ENCODE peak calls at places on chromosomes 3 and 15, in eight cellular contexts. One of them, this sample, is unnamed.

GRCh38 chr15:38195191-38195901 is 57.3 kb upstream of the SPRED1 start:
- DNase-seq in neural crest cell: no peak
- DNase-seq in kidney glomerular epithelial cell: no peak
- DNase-seq in stimulated activated CD8-positive, alpha-beta memory T cell treated with anti-CD3 and anti-CD28 coated beads, Interleukin-15, amount 100 ng/mL, for 1 hour: no peak
- DNase-seq in T47D: no peak
- DNase-seq in epithelial cell of proximal tubule: no peak
- DNase-seq in activated CD8-positive, alpha-beta memory T cell treated with anti-CD3 and anti-CD28 coated beads, Interleukin-2, amount 50 U/mL, for 4 hours: no peak
- DNase-seq in HFF-Myc: no peak
- DNase-seq in this sample: no peak

GRCh38 chr3:173191611-173192010 is 50.6 kb upstream of the SPATA16 start:
- DNase-seq in stimulated activated CD8-positive, alpha-beta memory T cell treated with anti-CD3 and anti-CD28 coated beads, Interleukin-15, amount 100 ng/mL, for 1 hour: no peak
- DNase-seq in epithelial cell of proximal tubule: peak; percentile 50
- DNase-seq in activated CD8-positive, alpha-beta memory T cell treated with anti-CD3 and anti-CD28 coated beads, Interleukin-2, amount 50 U/mL, for 4 hours: no peak
- DNase-seq in kidney glomerular epithelial cell: peak; percentile 64
- DNase-seq in HFF-Myc: no peak
- DNase-seq in neural crest cell: no peak
- DNase-seq in T47D: no peak
- DNase-seq in this sample: no peak

GRCh38 chr3:197186887-197187588 is 111.4 kb downstream of the DLG1 start:
- DNase-seq in activated CD8-positive, alpha-beta memory T cell treated with anti-CD3 and anti-CD28 coated beads, Interleukin-2, amount 50 U/mL, for 4 hours: no peak
- DNase-seq in HFF-Myc: peak; percentile 36
- DNase-seq in stimulated activated CD8-positive, alpha-beta memory T cell treated with anti-CD3 and anti-CD28 coated beads, Interleukin-15, amount 100 ng/mL, for 1 hour: no peak
- DNase-seq in kidney glomerular epithelial cell: peak; percentile 44
- DNase-seq in neural crest cell: no peak
- DNase-seq in T47D: peak; percentile 55
- DNase-seq in epithelial cell of proximal tubule: peak; percentile 12
- DNase-seq in this sample: peak; percentile 44

GRCh38 chr3:192444096-192444790 is 283.1 kb downstream of the FGF12 start:
- DNase-seq in kidney glomerular epithelial cell: peak; percentile 60
- DNase-seq in activated CD8-positive, alpha-beta memory T cell treated with anti-CD3 and anti-CD28 coated beads, Interleukin-2, amount 50 U/mL, for 4 hours: no peak
- DNase-seq in neural crest cell: peak; percentile 70
- DNase-seq in HFF-Myc: peak; percentile 12
- DNase-seq in epithelial cell of proximal tubule: peak; percentile 23
- DNase-seq in stimulated activated CD8-positive, alpha-beta memory T cell treated with anti-CD3 and anti-CD28 coated beads, Interleukin-15, amount 100 ng/mL, for 1 hour: no peak
- DNase-seq in T47D: peak; percentile 80
- DNase-seq in this sample: peak; percentile 27

GRCh38 chr15:88257311-88257901 is 867 bp upstream of the NTRK3 start:
- DNase-seq in neural crest cell: no peak
- DNase-seq in T47D: no peak
- DNase-seq in stimulated activated CD8-positive, alpha-beta memory T cell treated with anti-CD3 and anti-CD28 coated beads, Interleukin-15, amount 100 ng/mL, for 1 hour: no peak
- DNase-seq in activated CD8-positive, alpha-beta memory T cell treated with anti-CD3 and anti-CD28 coated beads, Interleukin-2, amount 50 U/mL, for 4 hours: no peak
- DNase-seq in epithelial cell of proximal tubule: no peak
- DNase-seq in kidney glomerular epithelial cell: no peak
- DNase-seq in HFF-Myc: no peak
- DNase-seq in this sample: no peak

GRCh38 chr15:42035362-42035761 is 14.5 kb upstream of the PLA2G4E start:
- DNase-seq in epithelial cell of proximal tubule: peak; percentile 43
- DNase-seq in neural crest cell: no peak
- DNase-seq in activated CD8-positive, alpha-beta memory T cell treated with anti-CD3 and anti-CD28 coated beads, Interleukin-2, amount 50 U/mL, for 4 hours: no peak
- DNase-seq in kidney glomerular epithelial cell: no peak
- DNase-seq in T47D: no peak
- DNase-seq in HFF-Myc: no peak
- DNase-seq in stimulated activated CD8-positive, alpha-beta memory T cell treated with anti-CD3 and anti-CD28 coated beads, Interleukin-15, amount 100 ng/mL, for 1 hour: no peak
- DNase-seq in this sample: no peak

GRCh38 chr3:171334465-171334811 is 125.8 kb downstream of the TNIK start:
- DNase-seq in T47D: no peak
- DNase-seq in HFF-Myc: no peak
- DNase-seq in epithelial cell of proximal tubule: peak; percentile 95
- DNase-seq in kidney glomerular epithelial cell: peak; percentile 80
- DNase-seq in neural crest cell: no peak
- DNase-seq in activated CD8-positive, alpha-beta memory T cell treated with anti-CD3 and anti-CD28 coated beads, Interleukin-2, amount 50 U/mL, for 4 hours: no peak
- DNase-seq in stimulated activated CD8-positive, alpha-beta memory T cell treated with anti-CD3 and anti-CD28 coated beads, Interleukin-15, amount 100 ng/mL, for 1 hour: no peak
- DNase-seq in this sample: no peak

GRCh38 chr15:71448688-71449114 is 333.4 kb downstream of the THSD4 start:
- DNase-seq in kidney glomerular epithelial cell: peak; percentile 56
- DNase-seq in activated CD8-positive, alpha-beta memory T cell treated with anti-CD3 and anti-CD28 coated beads, Interleukin-2, amount 50 U/mL, for 4 hours: no peak
- DNase-seq in neural crest cell: peak; percentile 67
- DNase-seq in stimulated activated CD8-positive, alpha-beta memory T cell treated with anti-CD3 and anti-CD28 coated beads, Interleukin-15, amount 100 ng/mL, for 1 hour: no peak
- DNase-seq in T47D: no peak
- DNase-seq in epithelial cell of proximal tubule: no peak
- DNase-seq in HFF-Myc: peak; percentile 65
- DNase-seq in this sample: no peak

GRCh38 chr3:21645121-21645897 is 105.7 kb downstream of the ZNF385D start:
- DNase-seq in neural crest cell: no peak
- DNase-seq in kidney glomerular epithelial cell: no peak
- DNase-seq in epithelial cell of proximal tubule: peak; percentile 26
- DNase-seq in HFF-Myc: no peak
- DNase-seq in T47D: no peak
- DNase-seq in stimulated activated CD8-positive, alpha-beta memory T cell treated with anti-CD3 and anti-CD28 coated beads, Interleukin-15, amount 100 ng/mL, for 1 hour: no peak
- DNase-seq in activated CD8-positive, alpha-beta memory T cell treated with anti-CD3 and anti-CD28 coated beads, Interleukin-2, amount 50 U/mL, for 4 hours: no peak
- DNase-seq in this sample: no peak

GRCh38 chr3:150062492-150062891 is 91.8 kb upstream of the PFN2 start:
- DNase-seq in epithelial cell of proximal tubule: no peak
- DNase-seq in activated CD8-positive, alpha-beta memory T cell treated with anti-CD3 and anti-CD28 coated beads, Interleukin-2, amount 50 U/mL, for 4 hours: no peak
- DNase-seq in T47D: no peak
- DNase-seq in HFF-Myc: no peak
- DNase-seq in kidney glomerular epithelial cell: no peak
- DNase-seq in neural crest cell: no peak
- DNase-seq in stimulated activated CD8-positive, alpha-beta memory T cell treated with anti-CD3 and anti-CD28 coated beads, Interleukin-15, amount 100 ng/mL, for 1 hour: no peak
- DNase-seq in this sample: no peak

GRCh38 chr3:9141903-9142302 is 107.5 kb downstream of the SRGAP3 start:
- DNase-seq in HFF-Myc: no peak
- DNase-seq in activated CD8-positive, alpha-beta memory T cell treated with anti-CD3 and anti-CD28 coated beads, Interleukin-2, amount 50 U/mL, for 4 hours: no peak
- DNase-seq in epithelial cell of proximal tubule: no peak
- DNase-seq in T47D: no peak
- DNase-seq in kidney glomerular epithelial cell: no peak
- DNase-seq in neural crest cell: no peak
- DNase-seq in stimulated activated CD8-positive, alpha-beta memory T cell treated with anti-CD3 and anti-CD28 coated beads, Interleukin-15, amount 100 ng/mL, for 1 hour: no peak
- DNase-seq in this sample: no peak

This sample was measured in glomerular endothelial cell.